ENCODE peak calls at places on chromosome 17, in nine cellular contexts. One of them, this sample, is unnamed.

GRCh38 chr17:74959826-74960738 is 12.5 kb downstream of the HID1 start:
- DNase-seq in T-cell: no peak
- DNase-seq in HCEC 1CT: peak
- DNase-seq in RCC 7860: no peak
- DNase-seq in psoas muscle: no peak
- DNase-seq in NCI-H1092: no peak
- DNase-seq in activated naive CD4-positive, alpha-beta T cell treated with anti-CD3 and anti-CD28 coated beads, Interleukin-2, amount 50 U/mL, for 16 hours: no peak
- DNase-seq in NCI-H446: no peak
- DNase-seq in suprapubic skin: no peak
- DNase-seq in this sample: peak

GRCh38 chr17:65455972-65456343 is 105.5 kb downstream of the AXIN2 start:
- DNase-seq in T-cell: peak
- DNase-seq in HCEC 1CT: no peak
- DNase-seq in RCC 7860: no peak
- DNase-seq in psoas muscle: no peak
- DNase-seq in NCI-H1092: peak
- DNase-seq in activated naive CD4-positive, alpha-beta T cell treated with anti-CD3 and anti-CD28 coated beads, Interleukin-2, amount 50 U/mL, for 16 hours: peak
- DNase-seq in NCI-H446: no peak
- DNase-seq in suprapubic skin: no peak
- DNase-seq in this sample: peak

GRCh38 chr17:62740066-62740465 is 68.0 kb downstream of the MARCHF10 start:
- DNase-seq in T-cell: no peak
- DNase-seq in HCEC 1CT: no peak
- DNase-seq in RCC 7860: no peak
- DNase-seq in psoas muscle: no peak
- DNase-seq in NCI-H1092: no peak
- DNase-seq in activated naive CD4-positive, alpha-beta T cell treated with anti-CD3 and anti-CD28 coated beads, Interleukin-2, amount 50 U/mL, for 16 hours: no peak
- DNase-seq in NCI-H446: no peak
- DNase-seq in suprapubic skin: no peak
- DNase-seq in this sample: no peak

GRCh38 chr17:1399366-1399678 is 700 bp downstream of the YWHAE start:
- DNase-seq in T-cell: no peak
- DNase-seq in HCEC 1CT: no peak
- DNase-seq in RCC 7860: no peak
- DNase-seq in psoas muscle: no peak
- DNase-seq in NCI-H1092: no peak
- DNase-seq in activated naive CD4-positive, alpha-beta T cell treated with anti-CD3 and anti-CD28 coated beads, Interleukin-2, amount 50 U/mL, for 16 hours: no peak
- DNase-seq in NCI-H446: no peak
- DNase-seq in suprapubic skin: peak
- DNase-seq in this sample: peak

GRCh38 chr17:82320140-82320840 is 2.9 kb upstream of the CD7 start:
- DNase-seq in T-cell: no peak
- DNase-seq in HCEC 1CT: no peak
- DNase-seq in RCC 7860: no peak
- DNase-seq in psoas muscle: no peak
- DNase-seq in NCI-H1092: no peak
- DNase-seq in activated naive CD4-positive, alpha-beta T cell treated with anti-CD3 and anti-CD28 coated beads, Interleukin-2, amount 50 U/mL, for 16 hours: no peak
- DNase-seq in NCI-H446: no peak
- DNase-seq in suprapubic skin: no peak
- DNase-seq in this sample: no peak

GRCh38 chr17:1939979-1940809 is 84.9 kb downstream of the RTN4RL1 start:
- DNase-seq in T-cell: no peak
- DNase-seq in HCEC 1CT: no peak
- DNase-seq in RCC 7860: no peak
- DNase-seq in psoas muscle: peak
- DNase-seq in NCI-H1092: no peak
- DNase-seq in activated naive CD4-positive, alpha-beta T cell treated with anti-CD3 and anti-CD28 coated beads, Interleukin-2, amount 50 U/mL, for 16 hours: no peak
- DNase-seq in NCI-H446: no peak
- DNase-seq in suprapubic skin: no peak
- DNase-seq in this sample: no peak

GRCh38 chr17:47821424-47822379 is at the start of gene OSBPL7:
- DNase-seq in T-cell: peak
- DNase-seq in HCEC 1CT: peak
- DNase-seq in RCC 7860: peak
- DNase-seq in psoas muscle: peak
- DNase-seq in NCI-H1092: peak
- DNase-seq in activated naive CD4-positive, alpha-beta T cell treated with anti-CD3 and anti-CD28 coated beads, Interleukin-2, amount 50 U/mL, for 16 hours: peak
- DNase-seq in NCI-H446: peak
- DNase-seq in suprapubic skin: no peak
- DNase-seq in this sample: peak

GRCh38 chr17:17837966-17838962 is 1.5 kb upstream of the SREBF1 start:
- DNase-seq in T-cell: no peak
- DNase-seq in HCEC 1CT: peak
- DNase-seq in RCC 7860: no peak
- DNase-seq in psoas muscle: peak
- DNase-seq in NCI-H1092: no peak
- DNase-seq in activated naive CD4-positive, alpha-beta T cell treated with anti-CD3 and anti-CD28 coated beads, Interleukin-2, amount 50 U/mL, for 16 hours: no peak
- DNase-seq in NCI-H446: no peak
- DNase-seq in suprapubic skin: peak
- DNase-seq in this sample: no peak

GRCh38 chr17:32998893-32999240 is 7.2 kb downstream of the SPACA3 start:
- DNase-seq in T-cell: no peak
- DNase-seq in HCEC 1CT: peak
- DNase-seq in RCC 7860: peak
- DNase-seq in psoas muscle: no peak
- DNase-seq in NCI-H1092: no peak
- DNase-seq in activated naive CD4-positive, alpha-beta T cell treated with anti-CD3 and anti-CD28 coated beads, Interleukin-2, amount 50 U/mL, for 16 hours: no peak
- DNase-seq in NCI-H446: no peak
- DNase-seq in suprapubic skin: no peak
- DNase-seq in this sample: peak

GRCh38 chr17:40646791-40647548 is 648 bp downstream of the SMARCE1 start:
- DNase-seq in T-cell: peak
- DNase-seq in HCEC 1CT: no peak
- DNase-seq in RCC 7860: peak
- DNase-seq in psoas muscle: no peak
- DNase-seq in NCI-H1092: no peak
- DNase-seq in activated naive CD4-positive, alpha-beta T cell treated with anti-CD3 and anti-CD28 coated beads, Interleukin-2, amount 50 U/mL, for 16 hours: no peak
- DNase-seq in NCI-H446: no peak
- DNase-seq in suprapubic skin: no peak
- DNase-seq in this sample: peak

GRCh38 chr17:18378205-18378505 is 577 bp downstream of the EVPLL start:
- DNase-seq in T-cell: no peak
- DNase-seq in HCEC 1CT: no peak
- DNase-seq in RCC 7860: no peak
- DNase-seq in psoas muscle: no peak
- DNase-seq in NCI-H1092: no peak
- DNase-seq in activated naive CD4-positive, alpha-beta T cell treated with anti-CD3 and anti-CD28 coated beads, Interleukin-2, amount 50 U/mL, for 16 hours: no peak
- DNase-seq in NCI-H446: no peak
- DNase-seq in suprapubic skin: no peak
- DNase-seq in this sample: no peak

GRCh38 chr17:44324092-44324570 is 492 bp downstream of the SLC25A39 start:
- DNase-seq in T-cell: no peak
- DNase-seq in HCEC 1CT: peak
- DNase-seq in RCC 7860: no peak
- DNase-seq in psoas muscle: peak
- DNase-seq in NCI-H1092: no peak
- DNase-seq in activated naive CD4-positive, alpha-beta T cell treated with anti-CD3 and anti-CD28 coated beads, Interleukin-2, amount 50 U/mL, for 16 hours: no peak
- DNase-seq in NCI-H446: no peak
- DNase-seq in suprapubic skin: no peak
- DNase-seq in this sample: no peak

GRCh38 chr17:36463916-36464764 is 22.3 kb upstream of the ZNHIT3 start:
- DNase-seq in T-cell: peak
- DNase-seq in HCEC 1CT: peak
- DNase-seq in RCC 7860: peak
- DNase-seq in psoas muscle: peak
- DNase-seq in NCI-H1092: no peak
- DNase-seq in activated naive CD4-positive, alpha-beta T cell treated with anti-CD3 and anti-CD28 coated beads, Interleukin-2, amount 50 U/mL, for 16 hours: peak
- DNase-seq in NCI-H446: no peak
- DNase-seq in suprapubic skin: no peak
- DNase-seq in this sample: peak

GRCh38 chr17:79207957-79208356 is 133.3 kb downstream of the ENGASE start:
- DNase-seq in T-cell: no peak
- DNase-seq in HCEC 1CT: no peak
- DNase-seq in RCC 7860: no peak
- DNase-seq in psoas muscle: no peak
- DNase-seq in NCI-H1092: no peak
- DNase-seq in activated naive CD4-positive, alpha-beta T cell treated with anti-CD3 and anti-CD28 coated beads, Interleukin-2, amount 50 U/mL, for 16 hours: no peak
- DNase-seq in NCI-H446: no peak
- DNase-seq in suprapubic skin: no peak
- DNase-seq in this sample: no peak

GRCh38 chr17:64173646-64174045 is 43.7 kb upstream of the ERN1 start:
- DNase-seq in T-cell: no peak
- DNase-seq in HCEC 1CT: no peak
- DNase-seq in RCC 7860: no peak
- DNase-seq in psoas muscle: no peak
- DNase-seq in NCI-H1092: no peak
- DNase-seq in activated naive CD4-positive, alpha-beta T cell treated with anti-CD3 and anti-CD28 coated beads, Interleukin-2, amount 50 U/mL, for 16 hours: no peak
- DNase-seq in NCI-H446: no peak
- DNase-seq in suprapubic skin: no peak
- DNase-seq in this sample: no peak

GRCh38 chr17:76903631-76904030 is 35.4 kb downstream of the MGAT5B start:
- DNase-seq in T-cell: no peak
- DNase-seq in HCEC 1CT: no peak
- DNase-seq in RCC 7860: no peak
- DNase-seq in psoas muscle: no peak
- DNase-seq in NCI-H1092: no peak
- DNase-seq in activated naive CD4-positive, alpha-beta T cell treated with anti-CD3 and anti-CD28 coated beads, Interleukin-2, amount 50 U/mL, for 16 hours: no peak
- DNase-seq in NCI-H446: no peak
- DNase-seq in suprapubic skin: no peak
- DNase-seq in this sample: no peak

GRCh38 chr17:42329025-42329976 is 41.0 kb downstream of the STAT5A start:
- DNase-seq in T-cell: no peak
- DNase-seq in HCEC 1CT: peak
- DNase-seq in RCC 7860: peak
- DNase-seq in psoas muscle: no peak
- DNase-seq in NCI-H1092: no peak
- DNase-seq in activated naive CD4-positive, alpha-beta T cell treated with anti-CD3 and anti-CD28 coated beads, Interleukin-2, amount 50 U/mL, for 16 hours: no peak
- DNase-seq in NCI-H446: no peak
- DNase-seq in suprapubic skin: no peak
- DNase-seq in this sample: peak

GRCh38 chr17:82941021-82942001 is 101.5 kb upstream of the ZNF750 start:
- DNase-seq in T-cell: no peak
- DNase-seq in HCEC 1CT: no peak
- DNase-seq in RCC 7860: no peak
- DNase-seq in psoas muscle: no peak
- DNase-seq in NCI-H1092: no peak
- DNase-seq in activated naive CD4-positive, alpha-beta T cell treated with anti-CD3 and anti-CD28 coated beads, Interleukin-2, amount 50 U/mL, for 16 hours: peak
- DNase-seq in NCI-H446: no peak
- DNase-seq in suprapubic skin: peak
- DNase-seq in this sample: no peak

GRCh38 chr17:57111386-57111785 is 26.3 kb downstream of the AKAP1 start:
- DNase-seq in T-cell: no peak
- DNase-seq in HCEC 1CT: no peak
- DNase-seq in RCC 7860: no peak
- DNase-seq in psoas muscle: no peak
- DNase-seq in NCI-H1092: no peak
- DNase-seq in activated naive CD4-positive, alpha-beta T cell treated with anti-CD3 and anti-CD28 coated beads, Interleukin-2, amount 50 U/mL, for 16 hours: no peak
- DNase-seq in NCI-H446: no peak
- DNase-seq in suprapubic skin: no peak
- DNase-seq in this sample: no peak

GRCh38 chr17:76085731-76086366 is 6.9 kb downstream of the ZACN start:
- DNase-seq in T-cell: no peak
- DNase-seq in HCEC 1CT: no peak
- DNase-seq in RCC 7860: no peak
- DNase-seq in psoas muscle: no peak
- DNase-seq in NCI-H1092: no peak
- DNase-seq in activated naive CD4-positive, alpha-beta T cell treated with anti-CD3 and anti-CD28 coated beads, Interleukin-2, amount 50 U/mL, for 16 hours: no peak
- DNase-seq in NCI-H446: no peak
- DNase-seq in suprapubic skin: no peak
- DNase-seq in this sample: no peak

GRCh38 chr17:63774982-63775290 is 966 bp downstream of the DDX42 start:
- DNase-seq in T-cell: no peak
- DNase-seq in HCEC 1CT: no peak
- DNase-seq in RCC 7860: no peak
- DNase-seq in psoas muscle: no peak
- DNase-seq in NCI-H1092: no peak
- DNase-seq in activated naive CD4-positive, alpha-beta T cell treated with anti-CD3 and anti-CD28 coated beads, Interleukin-2, amount 50 U/mL, for 16 hours: no peak
- DNase-seq in NCI-H446: no peak
- DNase-seq in suprapubic skin: no peak
- DNase-seq in this sample: peak

GRCh38 chr17:79651266-79651665 is 40.4 kb upstream of the RBFOX3 start:
- DNase-seq in T-cell: no peak
- DNase-seq in HCEC 1CT: no peak
- DNase-seq in RCC 7860: no peak
- DNase-seq in psoas muscle: no peak
- DNase-seq in NCI-H1092: no peak
- DNase-seq in activated naive CD4-positive, alpha-beta T cell treated with anti-CD3 and anti-CD28 coated beads, Interleukin-2, amount 50 U/mL, for 16 hours: no peak
- DNase-seq in NCI-H446: no peak
- DNase-seq in suprapubic skin: no peak
- DNase-seq in this sample: no peak

GRCh38 chr17:13597723-13598347 is 3.9 kb downstream of the HS3ST3A1 start:
- DNase-seq in T-cell: no peak
- DNase-seq in HCEC 1CT: peak
- DNase-seq in RCC 7860: peak
- DNase-seq in psoas muscle: no peak
- DNase-seq in NCI-H1092: no peak
- DNase-seq in activated naive CD4-positive, alpha-beta T cell treated with anti-CD3 and anti-CD28 coated beads, Interleukin-2, amount 50 U/mL, for 16 hours: peak
- DNase-seq in NCI-H446: no peak
- DNase-seq in suprapubic skin: no peak
- DNase-seq in this sample: peak

GRCh38 chr17:17824119-17824779 is 12.5 kb downstream of the SREBF1 start:
- DNase-seq in T-cell: no peak
- DNase-seq in HCEC 1CT: no peak
- DNase-seq in RCC 7860: no peak
- DNase-seq in psoas muscle: no peak
- DNase-seq in NCI-H1092: no peak
- DNase-seq in activated naive CD4-positive, alpha-beta T cell treated with anti-CD3 and anti-CD28 coated beads, Interleukin-2, amount 50 U/mL, for 16 hours: no peak
- DNase-seq in NCI-H446: no peak
- DNase-seq in suprapubic skin: no peak
- DNase-seq in this sample: no peak

GRCh38 chr17:7204828-7205461 is 14.7 kb downstream of the DLG4 start:
- DNase-seq in T-cell: peak
- DNase-seq in HCEC 1CT: peak
- DNase-seq in RCC 7860: no peak
- DNase-seq in psoas muscle: peak
- DNase-seq in NCI-H1092: peak
- DNase-seq in activated naive CD4-positive, alpha-beta T cell treated with anti-CD3 and anti-CD28 coated beads, Interleukin-2, amount 50 U/mL, for 16 hours: peak
- DNase-seq in NCI-H446: no peak
- DNase-seq in suprapubic skin: peak
- DNase-seq in this sample: peak

GRCh38 chr17:82449883-82450356 is 632 bp downstream of the CYBC1 start:
- DNase-seq in T-cell: peak
- DNase-seq in HCEC 1CT: no peak
- DNase-seq in RCC 7860: no peak
- DNase-seq in psoas muscle: no peak
- DNase-seq in NCI-H1092: no peak
- DNase-seq in activated naive CD4-positive, alpha-beta T cell treated with anti-CD3 and anti-CD28 coated beads, Interleukin-2, amount 50 U/mL, for 16 hours: peak
- DNase-seq in NCI-H446: no peak
- DNase-seq in suprapubic skin: no peak
- DNase-seq in this sample: no peak

GRCh38 chr17:33269337-33270060 is 23.6 kb downstream of the ASIC2 start:
- DNase-seq in T-cell: no peak
- DNase-seq in HCEC 1CT: no peak
- DNase-seq in RCC 7860: no peak
- DNase-seq in psoas muscle: no peak
- DNase-seq in NCI-H1092: no peak
- DNase-seq in activated naive CD4-positive, alpha-beta T cell treated with anti-CD3 and anti-CD28 coated beads, Interleukin-2, amount 50 U/mL, for 16 hours: no peak
- DNase-seq in NCI-H446: no peak
- DNase-seq in suprapubic skin: no peak
- DNase-seq in this sample: no peak

GRCh38 chr17:66950886-66951604 is 13.5 kb upstream of the CACNG4 start:
- DNase-seq in T-cell: no peak
- DNase-seq in HCEC 1CT: no peak
- DNase-seq in RCC 7860: peak
- DNase-seq in psoas muscle: no peak
- DNase-seq in NCI-H1092: no peak
- DNase-seq in activated naive CD4-positive, alpha-beta T cell treated with anti-CD3 and anti-CD28 coated beads, Interleukin-2, amount 50 U/mL, for 16 hours: no peak
- DNase-seq in NCI-H446: no peak
- DNase-seq in suprapubic skin: no peak
- DNase-seq in this sample: no peak

GRCh38 chr17:400257-400656 is 47.6 kb upstream of the RPH3AL start:
- DNase-seq in T-cell: no peak
- DNase-seq in HCEC 1CT: no peak
- DNase-seq in RCC 7860: no peak
- DNase-seq in psoas muscle: no peak
- DNase-seq in NCI-H1092: no peak
- DNase-seq in activated naive CD4-positive, alpha-beta T cell treated with anti-CD3 and anti-CD28 coated beads, Interleukin-2, amount 50 U/mL, for 16 hours: no peak
- DNase-seq in NCI-H446: no peak
- DNase-seq in suprapubic skin: no peak
- DNase-seq in this sample: no peak

GRCh38 chr17:68909066-68909465 is 46.1 kb downstream of the ABCA8 start:
- DNase-seq in T-cell: no peak
- DNase-seq in HCEC 1CT: peak
- DNase-seq in RCC 7860: peak
- DNase-seq in psoas muscle: peak
- DNase-seq in NCI-H1092: no peak
- DNase-seq in activated naive CD4-positive, alpha-beta T cell treated with anti-CD3 and anti-CD28 coated beads, Interleukin-2, amount 50 U/mL, for 16 hours: no peak
- DNase-seq in NCI-H446: no peak
- DNase-seq in suprapubic skin: no peak
- DNase-seq in this sample: peak

GRCh38 chr17:29584452-29585079 is 4.9 kb downstream of the GIT1 start:
- DNase-seq in T-cell: no peak
- DNase-seq in HCEC 1CT: no peak
- DNase-seq in RCC 7860: no peak
- DNase-seq in psoas muscle: no peak
- DNase-seq in NCI-H1092: no peak
- DNase-seq in activated naive CD4-positive, alpha-beta T cell treated with anti-CD3 and anti-CD28 coated beads, Interleukin-2, amount 50 U/mL, for 16 hours: peak
- DNase-seq in NCI-H446: no peak
- DNase-seq in suprapubic skin: no peak
- DNase-seq in this sample: no peak

This sample was measured in iris pigment epithelial cell.